ENCODE peak calls at places on chromosomes 13 and 19, in four cellular contexts. One of them, this sample, is unnamed.

GRCh38 chr19:33486407-33486806 is 35.2 kb downstream of the PEPD start:
- DNase-seq in K562: no peak
- DNase-seq in WTC11: no peak
- DNase-seq in A549: no peak
- DNase-seq in this sample: no peak

GRCh38 chr19:13244920-13245319 is 94.7 kb downstream of the IER2 start:
- DNase-seq in K562: no peak
- DNase-seq in WTC11: no peak
- DNase-seq in A549: no peak
- DNase-seq in this sample: no peak

GRCh38 chr19:44607049-44607448 is 6.3 kb upstream of the IGSF23 start:
- DNase-seq in K562: no peak
- DNase-seq in WTC11: no peak
- DNase-seq in A549: peak; percentile 67
- DNase-seq in this sample: no peak

GRCh38 chr19:33774751-33775150 is 21.9 kb upstream of the KCTD15 start:
- DNase-seq in K562: no peak
- DNase-seq in WTC11: no peak
- DNase-seq in A549: no peak
- DNase-seq in this sample: no peak

GRCh38 chr19:1935484-1936208 is 5.3 kb upstream of the CSNK1G2 start:
- DNase-seq in K562: no peak
- DNase-seq in WTC11: no peak
- DNase-seq in A549: peak; percentile 72
- DNase-seq in this sample: peak; percentile 62

GRCh38 chr19:53884256-53884655 is 2.3 kb downstream of the PRKCG start:
- DNase-seq in K562: no peak
- DNase-seq in WTC11: no peak
- DNase-seq in A549: no peak
- DNase-seq in this sample: no peak

GRCh38 chr13:39512687-39513086 is 90.3 kb downstream of the LHFPL6 start:
- DNase-seq in K562: no peak
- DNase-seq in WTC11: no peak
- DNase-seq in A549: no peak
- DNase-seq in this sample: no peak

GRCh38 chr13:72170571-72170970 is 303.6 kb upstream of the DACH1 start:
- DNase-seq in K562: no peak
- DNase-seq in WTC11: no peak
- DNase-seq in A549: no peak
- DNase-seq in this sample: no peak

GRCh38 chr19:55486043-55486970 is 1.3 kb downstream of the NAT14 start:
- DNase-seq in K562: no peak
- DNase-seq in WTC11: no peak
- DNase-seq in A549: no peak
- DNase-seq in this sample: no peak

GRCh38 chr19:44529541-44529940 is at the start of gene CEACAM20:
- DNase-seq in K562: no peak
- DNase-seq in WTC11: no peak
- DNase-seq in A549: no peak
- DNase-seq in this sample: no peak

GRCh38 chr13:48500652-48501197 is 32.2 kb downstream of the RCBTB2 start:
- DNase-seq in K562: no peak
- DNase-seq in WTC11: no peak
- DNase-seq in A549: peak; percentile 19
- DNase-seq in this sample: peak; percentile 41

GRCh38 chr13:20297181-20297580 is 65.1 kb upstream of the GJB6 start:
- DNase-seq in K562: no peak
- DNase-seq in WTC11: no peak
- DNase-seq in A549: no peak
- DNase-seq in this sample: no peak

GRCh38 chr13:27704681-27705080 is 83.0 kb downstream of the POLR1D start:
- DNase-seq in K562: no peak
- DNase-seq in WTC11: no peak
- DNase-seq in A549: no peak
- DNase-seq in this sample: no peak

GRCh38 chr13:63636231-63636993 is 2220.8 kb upstream of the PCDH20 start:
- DNase-seq in K562: no peak
- DNase-seq in WTC11: no peak
- DNase-seq in A549: peak; percentile 14
- DNase-seq in this sample: no peak

GRCh38 chr19:45103625-45104319 is 10.8 kb downstream of the PPP1R37 start:
- DNase-seq in K562: no peak
- DNase-seq in WTC11: no peak
- DNase-seq in A549: no peak
- DNase-seq in this sample: peak; percentile 73

GRCh38 chr19:55248166-55248675 is 10.6 kb downstream of the PPP6R1 start:
- DNase-seq in K562: no peak
- DNase-seq in WTC11: no peak
- DNase-seq in A549: no peak
- DNase-seq in this sample: no peak

GRCh38 chr13:69585656-69586055 is 522.0 kb upstream of the ATXN8OS start:
- DNase-seq in K562: no peak
- DNase-seq in WTC11: no peak
- DNase-seq in A549: no peak
- DNase-seq in this sample: no peak

GRCh38 chr19:6707011-6707657 is 13.3 kb downstream of the C3 start:
- DNase-seq in K562: no peak
- DNase-seq in WTC11: no peak
- DNase-seq in A549: no peak
- DNase-seq in this sample: no peak

GRCh38 chr13:92807343-92807742 is 419.3 kb upstream of the GPC6 start:
- DNase-seq in K562: no peak
- DNase-seq in WTC11: no peak
- DNase-seq in A549: no peak
- DNase-seq in this sample: no peak

GRCh38 chr19:23823952-23824389 is 65.3 kb upstream of the ZNF681 start:
- DNase-seq in K562: no peak
- DNase-seq in WTC11: peak; percentile 50
- DNase-seq in A549: peak; percentile 30
- DNase-seq in this sample: peak; percentile 9

GRCh38 chr13:98665638-98665995 is 86.9 kb downstream of the SLC15A1 start:
- DNase-seq in K562: no peak
- DNase-seq in WTC11: no peak
- DNase-seq in A549: no peak
- DNase-seq in this sample: no peak

GRCh38 chr13:40613192-40613818 is 53.1 kb downstream of the FOXO1 start:
- DNase-seq in K562: no peak
- DNase-seq in WTC11: no peak
- DNase-seq in A549: no peak
- DNase-seq in this sample: no peak

GRCh38 chr13:25329706-25330105 is 28.3 kb downstream of the NUP58 start:
- DNase-seq in K562: no peak
- DNase-seq in WTC11: no peak
- DNase-seq in A549: peak; percentile 42
- DNase-seq in this sample: no peak

GRCh38 chr19:33435706-33436359 is 62.3 kb downstream of the CEBPG start:
- DNase-seq in K562: no peak
- DNase-seq in WTC11: no peak
- DNase-seq in A549: no peak
- DNase-seq in this sample: no peak

GRCh38 chr19:49940482-49940791 is 11.1 kb upstream of the NUP62 start:
- DNase-seq in K562: no peak
- DNase-seq in WTC11: no peak
- DNase-seq in A549: no peak
- DNase-seq in this sample: no peak

GRCh38 chr19:33394006-33394722 is 20.7 kb downstream of the CEBPG start:
- DNase-seq in K562: no peak
- DNase-seq in WTC11: no peak
- DNase-seq in A549: no peak
- DNase-seq in this sample: peak; percentile 55

GRCh38 chr19:720691-721160 is 12.0 kb downstream of the PALM start:
- DNase-seq in K562: no peak
- DNase-seq in WTC11: no peak
- DNase-seq in A549: no peak
- DNase-seq in this sample: peak; percentile 41

GRCh38 chr19:19624032-19624570 is 3.9 kb downstream of the LPAR2 start:
- DNase-seq in K562: no peak
- DNase-seq in WTC11: no peak
- DNase-seq in A549: no peak
- DNase-seq in this sample: no peak

GRCh38 chr13:92158335-92158734 is 759.9 kb downstream of the GPC5 start:
- DNase-seq in K562: no peak
- DNase-seq in WTC11: no peak
- DNase-seq in A549: no peak
- DNase-seq in this sample: no peak

GRCh38 chr19:55723491-55723890 is 14.7 kb downstream of the NLRP9 start:
- DNase-seq in K562: no peak
- DNase-seq in WTC11: no peak
- DNase-seq in A549: no peak
- DNase-seq in this sample: no peak

GRCh38 chr13:41054919-41055619 is 6.2 kb upstream of the WBP4 start:
- DNase-seq in K562: no peak
- DNase-seq in WTC11: no peak
- DNase-seq in A549: peak; percentile 33
- DNase-seq in this sample: peak; percentile 35

GRCh38 chr13:90622547-90622946 is 724.9 kb upstream of the MIR17HG start:
- DNase-seq in K562: no peak
- DNase-seq in WTC11: no peak
- DNase-seq in A549: no peak
- DNase-seq in this sample: no peak

GRCh38 chr13:113216165-113217056 is 7.0 kb downstream of the CUL4A start:
- DNase-seq in K562: no peak
- DNase-seq in WTC11: no peak
- DNase-seq in A549: peak; percentile 35
- DNase-seq in this sample: peak; percentile 45

GRCh38 chr19:32346901-32347300 is 1.5 kb downstream of the ZNF507 start:
- DNase-seq in K562: no peak
- DNase-seq in WTC11: no peak
- DNase-seq in A549: no peak
- DNase-seq in this sample: no peak

GRCh38 chr19:35973487-35973886 is 21.5 kb upstream of the SDHAF1 start:
- DNase-seq in K562: no peak
- DNase-seq in WTC11: no peak
- DNase-seq in A549: peak; percentile 39
- DNase-seq in this sample: no peak

GRCh38 chr13:107581009-107581408 is 634.3 kb downstream of the LIG4 start:
- DNase-seq in K562: no peak
- DNase-seq in WTC11: no peak
- DNase-seq in A549: no peak
- DNase-seq in this sample: no peak

GRCh38 chr13:107574517-107575215 is 640.7 kb downstream of the LIG4 start:
- DNase-seq in K562: no peak
- DNase-seq in WTC11: no peak
- DNase-seq in A549: no peak
- DNase-seq in this sample: no peak

GRCh38 chr13:107582171-107582570 is 633.2 kb downstream of the LIG4 start:
- DNase-seq in K562: no peak
- DNase-seq in WTC11: no peak
- DNase-seq in A549: no peak
- DNase-seq in this sample: no peak

GRCh38 chr13:107573184-107573583 is 642.2 kb downstream of the LIG4 start:
- DNase-seq in K562: no peak
- DNase-seq in WTC11: no peak
- DNase-seq in A549: no peak
- DNase-seq in this sample: no peak

DNA sequence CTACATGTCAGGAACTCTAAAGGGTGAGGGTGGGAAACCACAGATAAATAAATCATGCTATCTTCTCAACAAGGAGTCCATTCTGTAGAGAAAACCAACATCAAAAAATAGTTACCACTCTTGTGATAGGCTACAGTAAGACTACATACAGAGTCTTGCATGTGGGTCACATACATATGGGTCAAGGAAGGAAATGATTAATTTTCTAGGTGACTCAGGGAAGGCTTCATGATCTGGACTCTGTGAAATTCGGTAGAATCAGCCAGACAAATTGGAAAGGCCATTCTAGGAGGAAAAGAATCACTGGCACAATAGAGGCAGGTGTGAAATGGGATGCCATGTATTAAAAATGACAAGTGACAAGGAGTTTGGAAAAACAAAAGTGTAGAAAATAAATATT is 638.9 kb downstream of the LIG4 start:
- DNase-seq in K562: no peak
- DNase-seq in WTC11: no peak
- DNase-seq in A549: no peak
- DNase-seq in this sample: no peak
- TF ChIP-seq NR3C1 in K562: no peak
- TF ChIP-seq NR3C1 in WTC11: no peak
- TF ChIP-seq NR3C1 in A549: no peak
- TF ChIP-seq NR3C1 in this sample: no peak

GRCh38 chr19:4575978-4576933 is 16.8 kb upstream of the SEMA6B start:
- DNase-seq in K562: peak; percentile 74
- DNase-seq in WTC11: peak; percentile 89
- DNase-seq in A549: peak; percentile 72
- DNase-seq in this sample: peak; percentile 61
- TF ChIP-seq NR3C1 in K562: no peak
- TF ChIP-seq NR3C1 in WTC11: no peak
- TF ChIP-seq NR3C1 in A549: no peak
- TF ChIP-seq NR3C1 in this sample: no peak

GRCh38 chr13:73367886-73368285 is 309.1 kb downstream of the KLF5 start:
- DNase-seq in K562: no peak
- DNase-seq in WTC11: no peak
- DNase-seq in A549: no peak
- DNase-seq in this sample: no peak
- TF ChIP-seq NR3C1 in K562: no peak
- TF ChIP-seq NR3C1 in WTC11: no peak
- TF ChIP-seq NR3C1 in A549: no peak
- TF ChIP-seq NR3C1 in this sample: no peak

GRCh38 chr19:11887618-11888531 is at the start of gene ZNF69:
- DNase-seq in K562: peak; percentile 88
- DNase-seq in WTC11: peak; percentile 98
- DNase-seq in A549: no peak
- DNase-seq in this sample: peak; percentile 92
- TF ChIP-seq NR3C1 in K562: no peak
- TF ChIP-seq NR3C1 in WTC11: no peak
- TF ChIP-seq NR3C1 in A549: no peak
- TF ChIP-seq NR3C1 in this sample: no peak

GRCh38 chr19:3368848-3369336 is 2.5 kb downstream of the NFIC start:
- DNase-seq in K562: no peak
- DNase-seq in WTC11: no peak
- DNase-seq in A549: no peak
- DNase-seq in this sample: no peak
- TF ChIP-seq NR3C1 in K562: no peak
- TF ChIP-seq NR3C1 in WTC11: no peak
- TF ChIP-seq NR3C1 in A549: no peak
- TF ChIP-seq NR3C1 in this sample: no peak

GRCh38 chr19:30699871-30700280 is 327.7 kb downstream of the ZNF536 start:
- DNase-seq in K562: no peak
- DNase-seq in WTC11: no peak
- DNase-seq in A549: no peak
- DNase-seq in this sample: no peak

GRCh38 chr19:30695171-30695875 is 323.1 kb downstream of the ZNF536 start:
- DNase-seq in K562: no peak
- DNase-seq in WTC11: peak; percentile 72
- DNase-seq in A549: no peak
- DNase-seq in this sample: no peak

GRCh38 chr19:30693179-30693578 is 321.0 kb downstream of the ZNF536 start:
- DNase-seq in K562: no peak
- DNase-seq in WTC11: no peak
- DNase-seq in A549: no peak
- DNase-seq in this sample: no peak

GRCh38 chr19:30694156-30694555 is 322.0 kb downstream of the ZNF536 start:
- DNase-seq in K562: no peak
- DNase-seq in WTC11: no peak
- DNase-seq in A549: no peak
- DNase-seq in this sample: no peak

GRCh38 chr19:30696514-30696913 is 324.3 kb downstream of the ZNF536 start:
- DNase-seq in K562: peak; percentile 59
- DNase-seq in WTC11: peak; percentile 82
- DNase-seq in A549: peak; percentile 78
- DNase-seq in this sample: no peak
- TF ChIP-seq NR3C1 in K562: no peak
- TF ChIP-seq NR3C1 in WTC11: no peak
- TF ChIP-seq NR3C1 in A549: no peak
- TF ChIP-seq NR3C1 in this sample: no peak